ENCODE peak calls at places on chromosomes 1 and 21, in nine cellular contexts. X, S, M, P, F, T, I, K and U are unnamed samples.

GRCh38 chr1:15154480-15155036 is 1.0 kb downstream of the TMEM51 start:
- DNase-seq in S (peak; percentile 76), I (no peak), K (peak; percentile 80), X (peak; percentile 40), M (peak; percentile 55), P (peak; percentile 31), T (peak; percentile 67), F (no peak), U (peak; percentile 28)

GRCh38 chr1:25873120-25873519 is 2.4 kb downstream of the PAQR7 start:
- DNase-seq in F (no peak), P (no peak), I (no peak), K (no peak), M (no peak), T (no peak), X (no peak), S (peak; percentile 41), U (no peak)

GRCh38 chr1:228136908-228137307 is 3.2 kb upstream of the GUK1 start:
- DNase-seq in F (no peak), S (no peak), M (no peak), K (no peak), I (no peak), T (no peak), X (no peak), P (no peak), U (no peak)

GRCh38 chr1:78229344-78229743 is 183.6 kb downstream of the GIPC2 start:
- DNase-seq in I (peak; percentile 95), F (no peak), S (no peak), M (no peak), P (no peak), X (no peak), T (no peak), K (no peak), U (no peak)

GRCh38 chr1:154499446-154499845 is 2.6 kb upstream of the TDRD10 start:
- DNase-seq in F (no peak), M (no peak), K (no peak), T (no peak), X (no peak), P (no peak), I (no peak), S (no peak), U (no peak)

GRCh38 chr1:113871597-113872113 is at the start of gene PTPN22:
- DNase-seq in M (peak; percentile 73), T (peak; percentile 20), S (peak; percentile 78), F (no peak), X (no peak), I (peak; percentile 50), K (no peak), P (no peak), U (peak; percentile 6)

GRCh38 chr1:204266504-204267034 is 52.8 kb upstream of the GOLT1A start:
- DNase-seq in K (no peak), T (peak; percentile 73), F (no peak), X (no peak), M (no peak), S (no peak), I (peak; percentile 15), P (no peak), U (no peak)

GRCh38 chr1:95532335-95532734 is 298.3 kb downstream of the RWDD3 start:
- DNase-seq in T (no peak), M (no peak), I (no peak), S (no peak), X (no peak), K (peak; percentile 53), P (no peak), F (no peak), U (no peak)

GRCh38 chr1:216140650-216141547 is 282.3 kb downstream of the USH2A start:
- DNase-seq in T (no peak), M (no peak), X (no peak), F (no peak), S (no peak), P (no peak), K (no peak), I (peak; percentile 2), U (no peak)

GRCh38 chr1:78015148-78015547 is 10.4 kb downstream of the DNAJB4 start:
- DNase-seq in K (no peak), P (no peak), X (no peak), I (no peak), F (no peak), T (no peak), M (no peak), S (no peak), U (no peak)

GRCh38 chr1:43879414-43879813 is 54.2 kb upstream of the ARTN start:
- DNase-seq in X (no peak), F (no peak), I (peak; percentile 77), K (no peak), P (no peak), S (no peak), T (no peak), M (no peak), U (no peak)

GRCh38 chr1:233614173-233614742 is 352 bp downstream of the KCNK1 start:
- DNase-seq in S (peak; percentile 64), I (peak; percentile 47), T (peak; percentile 63), M (peak; percentile 51), P (peak; percentile 19), F (no peak), K (peak; percentile 65), X (no peak), U (peak; percentile 45)

GRCh38 chr1:185112343-185112742 is 44.4 kb downstream of the TRMT1L start:
- DNase-seq in S (no peak), F (no peak), X (no peak), M (no peak), P (no peak), I (no peak), T (no peak), K (no peak), U (no peak)

GRCh38 chr1:239810071-239810481 is 281.6 kb upstream of the FMN2 start:
- DNase-seq in M (no peak), F (no peak), K (peak; percentile 67), I (no peak), T (no peak), S (no peak), X (no peak), P (no peak), U (no peak)

GRCh38 chr1:159996653-159997052 is 35.1 kb downstream of the PIGM start:
- DNase-seq in T (no peak), S (no peak), X (no peak), M (no peak), F (no peak), I (peak; percentile 95), K (no peak), P (no peak), U (no peak)

GRCh38 chr1:200896571-200897187 is 2.0 kb downstream of the INAVA start:
- DNase-seq in T (peak; percentile 93), M (peak; percentile 64), F (no peak), I (peak; percentile 28), K (peak; percentile 16), P (no peak), X (no peak), S (peak; percentile 91), U (peak; percentile 50)

GRCh38 chr21:29187939-29188338 is 57.5 kb downstream of the MAP3K7CL start:
- DNase-seq in P (no peak), M (no peak), X (no peak), I (peak; percentile 96), S (no peak), F (no peak), K (no peak), T (peak; percentile 79), U (peak; percentile 66)

GRCh38 chr21:15788847-15789548 is 59.2 kb downstream of the USP25 start:
- DNase-seq in S (no peak), P (no peak), M (no peak), K (no peak), I (peak; percentile 35), F (no peak), X (no peak), T (no peak), U (no peak)

GRCh38 chr1:31934706-31935629 is 3.2 kb downstream of the PTP4A2 start:
- DNase-seq in X (no peak), P (no peak), T (no peak), S (no peak), M (no peak), I (peak; percentile 71), F (no peak), K (no peak), U (no peak)

GRCh38 chr1:240499012-240499411 is 112.9 kb downstream of the GREM2 start:
- DNase-seq in K (no peak), I (peak; percentile 57), M (no peak), S (no peak), X (no peak), F (no peak), P (no peak), T (no peak), U (no peak)

DNA sequence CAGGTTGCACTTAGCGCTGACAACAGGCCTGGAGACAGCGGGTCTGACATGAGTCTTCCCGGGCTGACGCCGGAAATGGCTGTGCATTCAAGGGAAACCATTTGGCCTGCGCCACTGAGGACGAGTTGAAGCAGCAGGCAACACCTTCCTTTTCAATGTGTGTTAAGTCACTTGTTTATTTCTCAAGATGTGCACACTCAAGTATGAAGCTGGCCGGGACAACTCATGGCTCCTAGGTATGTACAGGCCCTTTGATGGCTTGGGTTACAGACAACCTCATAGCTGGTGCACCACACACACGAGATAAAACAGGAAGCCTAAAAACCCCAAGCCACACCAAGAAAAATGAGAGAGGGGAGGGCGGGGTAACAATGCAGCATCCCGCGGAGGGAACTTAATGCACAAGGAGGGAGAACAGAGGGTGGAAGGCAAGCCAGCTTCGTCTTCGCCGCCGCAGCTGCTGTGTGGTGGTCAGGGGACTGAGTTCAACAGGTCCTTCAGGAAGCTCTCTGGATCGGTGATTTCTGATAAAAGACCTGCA is 118.0 kb upstream of the IFFO2 start:
- DNase-seq in I (no peak), K (no peak), P (no peak), T (no peak), F (no peak), X (no peak), S (no peak), M (peak; percentile 38), U (no peak)
- H3K4me3 ChIP-seq in I (no peak overlapping the region), K (no peak overlapping the region), P (no peak overlapping the region), T (no peak overlapping the region), F (no peak overlapping the region), X (no peak overlapping the region), S (no peak overlapping the region), M (no peak overlapping the region), U (no peak overlapping the region)

GRCh38 chr1:40802078-40803075 is 18.8 kb downstream of the KCNQ4 start:
- DNase-seq in M (peak; percentile 89), K (peak; percentile 97), P (peak; percentile 84), I (peak; percentile 48), S (peak; percentile 91), T (peak; percentile 89), X (peak; percentile 75), F (peak; percentile 72), U (peak; percentile 87)
- TF ChIP-seq CTCF in M (no peak), K (no peak), P (no peak), I (no peak), S (no peak), T (no peak), X (no peak), F (no peak), U (no peak)

GRCh38 chr21:31873275-31873695 is 465 bp downstream of the HUNK start:
- DNase-seq in M (no peak), I (no peak), S (peak; percentile 62), K (peak; percentile 63), F (no peak), X (peak; percentile 66), P (no peak), T (peak; percentile 37), U (peak; percentile 5)
- H3K4me3 ChIP-seq in M (peak overlapping the region; percentile 58), I (peak overlapping the region; percentile 28), S (peak overlapping the region; percentile 34), K (peak overlapping the region; percentile 85), F (peak overlapping the region; percentile 55), X (peak overlapping the region; percentile 67), P (peak overlapping the region; percentile 72), T (peak overlapping the region; percentile 76), U (peak overlapping the region; percentile 48)

DNA sequence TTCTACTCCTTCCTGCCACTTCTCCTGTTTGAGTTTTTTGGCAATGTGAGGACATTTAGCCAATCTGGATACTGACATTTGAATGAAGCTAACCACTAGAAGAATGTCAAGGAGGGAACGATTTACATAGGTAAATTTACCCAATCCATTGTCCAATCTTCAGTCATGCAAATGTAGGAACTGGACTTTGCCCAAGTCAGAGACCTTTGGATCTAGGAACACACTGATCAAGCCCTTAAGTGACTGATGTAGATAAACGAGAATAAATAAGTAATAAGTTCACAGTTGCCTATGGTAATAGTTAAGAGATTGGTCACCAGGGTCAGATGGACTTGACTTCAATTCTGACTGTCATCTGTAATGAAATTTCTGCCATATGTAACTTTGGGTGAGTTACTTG is 177.6 kb downstream of the FGGY start:
- DNase-seq in F (no peak), X (no peak), M (no peak), K (no peak), T (no peak), I (no peak), S (no peak), P (no peak), U (no peak)
- TF ChIP-seq CTCF in F (no peak), X (no peak), M (no peak), K (no peak), T (no peak), I (no peak), S (no peak), P (no peak), U (no peak)